ENCODE peak calls at places on chromosomes 1 and 21, in seven cellular contexts. A is PC-9; H is H4; L is activated T-cell treated with anti-CD3 and anti-CD28 coated beads for 1 hour; O is effector CD8-positive, alpha-beta T cell; J is iris pigment epithelial cell; F is LoVo. N is an unnamed sample.

GRCh38 chr1:156813298-156813697 is 3.4 kb downstream of the SH2D2A start:
- DNase-seq in A (no peak), H (no peak), L (no peak), O (no peak), J (no peak), F (no peak), N (no peak)

GRCh38 chr1:217965156-217965786 is 319.8 kb upstream of the RRP15 start:
- DNase-seq in A (no peak), H (no peak), L (no peak), O (no peak), J (no peak), F (no peak), N (no peak)

GRCh38 chr1:9518454-9518998 is 20.7 kb upstream of the SLC25A33 start:
- DNase-seq in A (no peak), H (no peak), L (no peak), O (no peak), J (no peak), F (no peak), N (no peak)

GRCh38 chr1:12518956-12519707 is 98.9 kb downstream of the DHRS3 start:
- DNase-seq in A (no peak), H (no peak), L (no peak), O (no peak), J (peak), F (peak), N (no peak)

GRCh38 chr1:9996624-9997582 is at the start of gene RBP7:
- DNase-seq in A (peak), H (no peak), L (no peak), O (no peak), J (no peak), F (no peak), N (no peak)

GRCh38 chr1:174953170-174953569 is 46.6 kb upstream of the CACYBP start:
- DNase-seq in A (no peak), H (no peak), L (no peak), O (no peak), J (no peak), F (no peak), N (no peak)

GRCh38 chr1:243974451-243975292 is 76.4 kb upstream of the ZBTB18 start:
- DNase-seq in A (no peak), H (no peak), L (no peak), O (no peak), J (peak), F (no peak), N (no peak)

GRCh38 chr1:12179111-12179519 is 12.3 kb downstream of the TNFRSF1B start:
- DNase-seq in A (no peak), H (peak), L (peak), O (peak), J (peak), F (no peak), N (no peak)

GRCh38 chr21:23801292-23801691 is 1806.0 kb downstream of the MRPL39 start:
- DNase-seq in A (no peak), H (no peak), L (no peak), O (no peak), J (no peak), F (no peak), N (no peak)

GRCh38 chr1:208951908-208952307 is 631.6 kb upstream of the CAMK1G start:
- DNase-seq in A (no peak), H (no peak), L (no peak), O (no peak), J (no peak), F (no peak), N (no peak)

GRCh38 chr1:11797525-11798216 is 8.1 kb downstream of the MTHFR start:
- DNase-seq in A (no peak), H (no peak), L (no peak), O (no peak), J (peak), F (no peak), N (peak)

GRCh38 chr1:29651684-29652665 is 415.7 kb downstream of the PTPRU start:
- DNase-seq in A (no peak), H (no peak), L (no peak), O (no peak), J (no peak), F (no peak), N (no peak)

GRCh38 chr1:35298464-35298863 is 30.0 kb downstream of the ZMYM4 start:
- DNase-seq in A (no peak), H (peak), L (no peak), O (peak), J (peak), F (no peak), N (peak)

GRCh38 chr1:40341509-40342380 is 24.7 kb upstream of the COL9A2 start:
- DNase-seq in A (no peak), H (no peak), L (no peak), O (no peak), J (no peak), F (no peak), N (no peak)

GRCh38 chr1:63958556-63958955 is 184.7 kb downstream of the ROR1 start:
- DNase-seq in A (no peak), H (no peak), L (no peak), O (no peak), J (no peak), F (no peak), N (no peak)

GRCh38 chr1:151574575-151575529 is 34.7 kb downstream of the TUFT1 start:
- DNase-seq in A (peak), H (peak), L (no peak), O (no peak), J (peak), F (peak), N (no peak)

GRCh38 chr1:77509051-77509492 is 173.4 kb downstream of the ZZZ3 start:
- DNase-seq in A (no peak), H (no peak), L (no peak), O (no peak), J (no peak), F (no peak), N (no peak)

GRCh38 chr1:165050246-165050645 is 306.3 kb downstream of the LMX1A start:
- DNase-seq in A (no peak), H (no peak), L (no peak), O (no peak), J (no peak), F (peak), N (no peak)

GRCh38 chr1:184061396-184062003 is 10.0 kb downstream of the TSEN15 start:
- DNase-seq in A (no peak), H (peak), L (no peak), O (no peak), J (peak), F (no peak), N (peak)

GRCh38 chr1:43205671-43206070 is 33.5 kb downstream of the CFAP57 start:
- DNase-seq in A (peak), H (peak), L (no peak), O (no peak), J (peak), F (peak), N (no peak)

GRCh38 chr1:152745289-152745704 is 12.5 kb upstream of the KPRP start:
- DNase-seq in A (no peak), H (peak), L (no peak), O (no peak), J (no peak), F (no peak), N (no peak)

N was measured in Caki2.